ENCODE peak calls at places on chromosome 22, in five cellular contexts. P, B, L, X and C are unnamed samples. For H3K4me1, the result is how much of the 10 kb centered on the place peaks cover.

GRCh38 chr22:27832606-27833005 is 31.1 kb upstream of the MN1 start:
- DNase-seq in P (no peak), B (no peak), L (no peak), X (no peak), C (no peak)

GRCh38 chr22:38353142-38353629 is 36.0 kb upstream of the CSNK1E start:
- DNase-seq in P (peak), B (peak), L (peak), X (peak), C (peak)

GRCh38 chr22:44604455-44604854 is 97.5 kb upstream of the PRR5 start:
- DNase-seq in P (no peak), B (no peak), L (no peak), X (no peak), C (no peak)

GRCh38 chr22:38132794-38133193 is 22.3 kb upstream of the BAIAP2L2 start:
- DNase-seq in P (no peak), B (no peak), L (no peak), X (no peak), C (no peak)

GRCh38 chr22:45429921-45430775 is 16.7 kb downstream of the RIBC2 start:
- DNase-seq in P (no peak), B (no peak), L (no peak), X (no peak), C (no peak)

GRCh38 chr22:27656970-27657369 is 144.6 kb downstream of the MN1 start:
- DNase-seq in P (no peak), B (no peak), L (no peak), X (no peak), C (no peak)

GRCh38 chr22:24289138-24289537 is 18.5 kb downstream of the SPECC1L start:
- DNase-seq in P (no peak), B (peak), L (no peak), X (peak), C (no peak)

GRCh38 chr22:32226236-32227119 is 21.6 kb upstream of the RFPL2 start:
- DNase-seq in P (no peak), B (no peak), L (no peak), X (no peak), C (no peak)

GRCh38 chr22:46352691-46353386 is 17.3 kb downstream of the TRMU start:
- DNase-seq in P (peak), B (peak), L (peak), X (peak), C (peak)

GRCh38 chr22:28896611-28897010 is 13.2 kb downstream of the ZNRF3 start:
- DNase-seq in P (no peak), B (no peak), L (no peak), X (no peak), C (no peak)

GRCh38 chr22:21971858-21972275 is 10.7 kb downstream of the TOP3B start:
- DNase-seq in P (no peak), B (no peak), L (no peak), X (no peak), C (no peak)
- H3K4me1 ChIP-seq in P (under half), B (under half), L (under half), X (under half), C (under half)

GRCh38 chr22:49657275-49657973 is 170.2 kb downstream of the BRD1 start:
- DNase-seq in P (peak), B (no peak), L (peak), X (no peak), C (peak)
- H3K4me3 ChIP-seq in P (peak), B (no peak), L (peak), X (no peak), C (peak)

GRCh38 chr22:33779243-33779642 is 141.0 kb downstream of the LARGE1 start:
- DNase-seq in P (no peak), B (no peak), L (no peak), X (no peak), C (no peak)
- H3K27ac ChIP-seq in P (no peak), B (no peak), L (peak), X (no peak), C (no peak)

GRCh38 chr22:36151006-36151595 is 9.5 kb downstream of the APOL3 start:
- DNase-seq in P (no peak), B (no peak), L (no peak), X (no peak), C (no peak)
- H3K4me1 ChIP-seq in P (under half), B (under half), L (half or more), X (under half), C (under half)

GRCh38 chr22:30444632-30445437 is 19.3 kb downstream of the MTFP1 start:
- DNase-seq in P (no peak), B (peak), L (no peak), X (peak), C (peak)

GRCh38 chr22:30441088-30441487 is 15.5 kb downstream of the MTFP1 start:
- DNase-seq in P (no peak), B (no peak), L (no peak), X (no peak), C (no peak)

GRCh38 chr22:30439836-30440235 is 14.3 kb downstream of the MTFP1 start:
- DNase-seq in P (no peak), B (no peak), L (no peak), X (no peak), C (no peak)

GRCh38 chr22:30445438-30445936 is 19.9 kb downstream of the MTFP1 start:
- DNase-seq in P (no peak), B (peak), L (no peak), X (peak), C (no peak)
- H3K4me3 ChIP-seq in P (no peak), B (no peak), L (no peak), X (no peak), C (no peak)